ENCODE peak calls at places on chromosomes 2 and 18, in ten cellular contexts. Y, Z, G, L, T, E, U, W, Q and M are unnamed samples. For H3K27me3 and H3K36me3, the result is how much of the 10 kb centered on the place peaks cover.

GRCh38 chr2:160351978-160352377 is 141.6 kb downstream of the RBMS1 start:
- DNase-seq in T (no peak), E (no peak), W (no peak), Z (no peak), Y (no peak), U (no peak), L (peak), G (no peak), Q (no peak), M (no peak)

GRCh38 chr2:172704072-172704936 is 31.3 kb upstream of the RAPGEF4 start:
- DNase-seq in G (no peak), Q (peak), E (no peak), W (no peak), L (peak), Y (no peak), Z (peak), U (peak), T (no peak), M (no peak)

GRCh38 chr2:174016447-174016846 is 51.3 kb upstream of the SP3 start:
- DNase-seq in U (no peak), W (no peak), L (no peak), Y (no peak), E (no peak), Z (no peak), T (no peak), Q (no peak), G (no peak), M (no peak)

GRCh38 chr2:157788201-157788600 is 87.9 kb downstream of the ACVR1 start:
- DNase-seq in W (no peak), Q (no peak), U (no peak), L (no peak), E (no peak), Y (no peak), Z (no peak), T (no peak), G (no peak), M (no peak)

GRCh38 chr18:8889479-8889878 is 184.1 kb downstream of the MTCL1 start:
- DNase-seq in L (peak), Y (no peak), Q (no peak), W (no peak), Z (no peak), G (no peak), U (no peak), E (no peak), T (no peak), M (no peak)

GRCh38 chr2:239429473-239430350 is 28.9 kb upstream of the HDAC4 start:
- DNase-seq in G (no peak), Y (no peak), Q (no peak), L (peak), W (no peak), U (no peak), T (no peak), Z (no peak), E (no peak), M (no peak)

GRCh38 chr2:11234309-11234708 is 79.0 kb downstream of the SLC66A3 start:
- DNase-seq in Z (no peak), Q (no peak), E (no peak), U (no peak), L (peak), T (no peak), Y (no peak), W (no peak), G (no peak), M (no peak)

GRCh38 chr18:36629095-36629604 is 199.7 kb downstream of the TPGS2 start:
- DNase-seq in U (no peak), T (no peak), G (no peak), Z (no peak), Q (no peak), L (no peak), E (no peak), W (no peak), Y (no peak), M (no peak)

GRCh38 chr2:196354186-196354585 is 182.8 kb upstream of the STK17B start:
- DNase-seq in Y (no peak), U (no peak), T (no peak), Q (no peak), L (no peak), W (no peak), G (no peak), E (no peak), Z (no peak), M (no peak)

GRCh38 chr2:101597347-101597944 is 100.1 kb upstream of the MAP4K4 start:
- DNase-seq in E (no peak), G (no peak), L (peak), Z (no peak), W (no peak), T (no peak), Y (no peak), Q (no peak), U (no peak), M (peak)

GRCh38 chr2:170396799-170397459 is 219.0 kb downstream of the MYO3B start:
- DNase-seq in T (no peak), G (no peak), W (no peak), Q (no peak), U (no peak), Y (no peak), L (peak), Z (no peak), E (no peak), M (no peak)
- TF ChIP-seq CTCF in T (peak), G (no peak), W (peak), Q (peak), U (peak), Y (no peak), L (peak), Z (peak), E (peak), M (peak)

GRCh38 chr2:236173734-236174607 is 5.8 kb upstream of the GBX2 start:
- DNase-seq in G (no peak), U (peak), Q (no peak), E (no peak), W (peak), T (no peak), Z (no peak), Y (no peak), L (no peak), M (no peak)
- H3K27me3 ChIP-seq in G (under half), U (half or more), Q (under half), E (under half), W (half or more), T (under half), Z (under half), Y (under half), L (half or more), M (under half)

DNA sequence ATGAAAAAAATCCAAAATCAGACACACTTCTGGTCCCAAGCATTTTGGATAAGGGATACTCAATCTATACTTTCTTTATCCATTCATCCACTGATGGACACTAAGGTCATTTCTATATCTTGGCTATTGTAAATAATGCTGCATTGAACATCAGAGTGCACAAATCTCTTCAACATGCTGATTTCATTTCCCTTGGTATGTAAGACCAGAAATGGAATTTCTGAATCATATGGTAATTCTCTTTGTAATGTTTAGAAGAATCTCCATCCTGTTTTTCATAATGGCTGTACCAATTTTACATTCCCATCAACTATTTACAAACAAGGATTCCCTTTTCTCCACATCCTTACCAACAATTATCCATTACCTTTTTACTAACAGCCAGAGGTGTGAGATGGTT is 33.7 kb upstream of the MCM6 start:
- DNase-seq in U (no peak), Z (no peak), T (no peak), Q (no peak), E (no peak), W (no peak), Y (no peak), L (peak), G (no peak), M (no peak)
- H3K36me3 ChIP-seq in U (under half), Z (under half), T (under half), Q (half or more), E (under half), W (under half), Y (under half), L (under half), G (half or more), M (under half)

GRCh38 chr2:20143263-20143662 is 81.7 kb downstream of the SDC1 start:
- DNase-seq in U (no peak), G (no peak), T (no peak), Z (peak), Y (no peak), Q (no peak), W (no peak), E (no peak), L (peak), M (no peak)
- TF ChIP-seq CTCF in U (no peak), G (no peak), T (no peak), Z (no peak), Y (no peak), Q (no peak), W (no peak), E (no peak), L (no peak), M (no peak)

DNA sequence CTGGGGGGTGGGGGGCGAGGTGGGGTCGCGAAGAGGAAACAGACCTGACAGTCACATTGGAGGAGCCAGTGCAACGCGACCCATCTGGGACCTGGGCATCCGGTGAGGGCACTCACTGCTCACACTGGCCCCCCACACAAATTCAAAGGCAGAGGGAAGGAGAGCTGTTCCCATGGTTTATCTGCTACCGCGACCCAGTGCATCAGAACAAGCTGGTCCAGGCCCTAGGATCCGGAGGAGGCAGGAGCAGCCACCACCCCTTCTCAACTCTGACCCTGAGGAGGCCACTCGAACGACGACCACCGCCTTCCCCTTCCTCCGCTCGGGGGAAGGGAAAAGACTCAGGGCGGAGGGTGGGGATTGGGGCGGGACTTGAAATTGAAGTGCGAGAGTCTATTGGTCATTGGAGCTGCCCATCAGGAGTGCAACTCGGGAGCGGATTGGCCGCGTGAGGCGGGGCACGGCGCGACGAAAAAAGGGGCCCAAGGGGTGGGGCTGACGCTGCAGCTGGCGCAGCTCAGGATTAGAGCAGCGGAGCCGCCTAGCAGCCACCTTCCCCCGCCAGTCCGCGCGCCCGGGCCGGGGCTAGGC is at the start of gene CDK5R2:
- DNase-seq in E (peak), L (peak), Q (peak), W (peak), G (no peak), Z (peak), U (peak), T (peak), Y (peak), M (no peak)
- H3K27me3 ChIP-seq in E (under half), L (half or more), Q (under half), W (under half), G (under half), Z (under half), U (half or more), T (under half), Y (under half), M (under half)

DNA sequence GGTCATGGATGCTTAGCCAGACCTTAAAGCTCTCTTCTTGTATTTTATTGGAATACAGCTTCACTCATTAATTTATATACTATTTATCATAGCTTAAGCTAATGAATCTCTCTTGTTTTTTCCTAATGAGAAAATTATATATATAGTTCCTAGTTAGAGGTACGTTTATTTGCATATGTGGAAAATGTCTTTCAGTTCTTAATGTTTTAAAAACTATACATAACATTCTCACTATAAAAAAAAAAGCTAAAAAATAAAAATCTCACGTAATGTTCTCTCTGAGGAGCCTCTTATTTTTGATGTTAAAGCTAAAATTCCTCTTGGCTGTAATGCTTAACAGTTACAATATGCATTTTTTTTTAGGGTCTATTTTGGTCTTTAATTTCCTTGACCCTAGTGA is 16.6 kb downstream of the UGP2 start:
- DNase-seq in G (no peak), U (no peak), Y (no peak), W (no peak), T (no peak), Z (no peak), L (no peak), Q (no peak), E (no peak), M (no peak)
- H3K36me3 ChIP-seq in G (under half), U (under half), Y (under half), W (under half), T (under half), Z (under half), L (under half), Q (half or more), E (under half), M (under half)

GRCh38 chr2:42809876-42810125 is 17.4 kb upstream of the HAAO start:
- DNase-seq in T (no peak), L (peak), Z (peak), Q (peak), Y (no peak), U (peak), E (peak), G (no peak), W (peak), M (no peak)
- TF ChIP-seq CTCF in T (no peak), L (peak), Z (no peak), Q (peak), Y (no peak), U (peak), E (no peak), G (no peak), W (peak), M (no peak)

DNA sequence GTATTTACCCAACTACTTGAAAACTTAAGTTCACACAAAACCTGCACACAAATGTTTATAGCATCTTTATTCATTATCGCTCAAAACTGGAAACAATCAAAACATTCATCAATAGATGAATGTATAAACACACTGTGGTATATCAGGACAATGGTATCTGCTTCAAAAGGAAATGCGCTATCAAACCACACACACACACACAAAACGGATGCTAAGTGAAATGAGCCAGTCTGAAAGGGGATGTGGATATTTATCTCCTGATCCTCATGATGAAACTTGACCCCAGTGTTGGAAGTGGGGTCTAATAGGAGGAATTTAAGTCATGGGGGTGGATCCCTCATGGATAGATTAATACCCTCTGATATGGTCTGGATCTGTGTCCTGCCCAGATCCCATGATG is 22.0 kb downstream of the PDCL3 start:
- DNase-seq in T (no peak), Q (no peak), Y (no peak), G (no peak), E (peak), Z (no peak), W (no peak), L (no peak), U (no peak), M (no peak)
- H3K27me3 ChIP-seq in T (under half), Q (under half), Y (under half), G (under half), E (under half), Z (under half), W (under half), L (under half), U (under half), M (under half)